ENCODE peak calls at places on chromosomes 13 and 19, in seven cellular contexts. S, Z, K, E, U, I and W are unnamed samples.

GRCh38 chr13:26117620-26118019 is 65.8 kb upstream of the SHISA2 start:
- DNase-seq in S (no peak), Z (no peak), K (no peak), E (no peak), U (no peak), I (no peak), W (no peak)

GRCh38 chr19:4062576-4063368 is 3.9 kb downstream of the ZBTB7A start:
- DNase-seq in S (no peak), Z (no peak), K (no peak), E (no peak), U (no peak), I (peak; percentile 45), W (peak; percentile 80)

GRCh38 chr13:45615501-45616101 is at the start of gene ERICH6B:
- DNase-seq in S (no peak), Z (no peak), K (no peak), E (peak; percentile 3), U (no peak), I (no peak), W (no peak)

GRCh38 chr13:44726214-44726613 is 150.1 kb upstream of the TSC22D1 start:
- DNase-seq in S (no peak), Z (no peak), K (no peak), E (peak; percentile 79), U (no peak), I (no peak), W (no peak)

GRCh38 chr13:105904034-105904742 is 631.3 kb downstream of the EFNB2 start:
- DNase-seq in S (no peak), Z (no peak), K (no peak), E (no peak), U (no peak), I (no peak), W (no peak)

GRCh38 chr19:50702870-50703829 is 16.5 kb downstream of the SHANK1 start:
- DNase-seq in S (no peak), Z (no peak), K (no peak), E (no peak), U (no peak), I (no peak), W (peak; percentile 44)

GRCh38 chr19:3551808-3552095 is 5.6 kb downstream of the MFSD12 start:
- DNase-seq in S (no peak), Z (no peak), K (no peak), E (no peak), U (no peak), I (no peak), W (no peak)

GRCh38 chr13:113643593-113643992 is 14.4 kb downstream of the ATP4B start:
- DNase-seq in S (no peak), Z (no peak), K (no peak), E (no peak), U (peak; percentile 66), I (no peak), W (no peak)

GRCh38 chr19:14798760-14799159 is 20.4 kb upstream of the ADGRE2 start:
- DNase-seq in S (no peak), Z (no peak), K (no peak), E (no peak), U (no peak), I (no peak), W (no peak)

GRCh38 chr19:10718205-10719196 is 622 bp downstream of the DNM2 start:
- DNase-seq in S (peak; percentile 38), Z (peak; percentile 42), K (peak; percentile 82), E (peak; percentile 26), U (peak; percentile 41), I (no peak), W (peak; percentile 93)